ENCODE peak calls at places on chromosome 10, in six cellular contexts. One of them, this sample, is unnamed.

GRCh38 chr10:16436367-16436757 is 448 bp upstream of the PTER start:
- DNase-seq in AG09319: no peak
- DNase-seq in body of pancreas: no peak
- DNase-seq in WTC11: no peak
- DNase-seq in psoas muscle: no peak
- DNase-seq in cardiac fibroblast: no peak
- DNase-seq in this sample: no peak

GRCh38 chr10:77770868-77771175 is 133.2 kb upstream of the KCNMA1 start:
- DNase-seq in AG09319: no peak
- DNase-seq in body of pancreas: no peak
- DNase-seq in WTC11: no peak
- DNase-seq in psoas muscle: no peak
- DNase-seq in cardiac fibroblast: no peak
- DNase-seq in this sample: no peak

GRCh38 chr10:61896854-61897661 is 4.4 kb upstream of the ARID5B start:
- DNase-seq in AG09319: no peak
- DNase-seq in body of pancreas: peak
- DNase-seq in WTC11: peak
- DNase-seq in psoas muscle: peak
- DNase-seq in cardiac fibroblast: peak
- DNase-seq in this sample: no peak

GRCh38 chr10:31146496-31147219 is 115.0 kb upstream of the ZNF438 start:
- DNase-seq in AG09319: no peak
- DNase-seq in body of pancreas: peak
- DNase-seq in WTC11: no peak
- DNase-seq in psoas muscle: peak
- DNase-seq in cardiac fibroblast: peak
- DNase-seq in this sample: no peak

GRCh38 chr10:70974351-70974901 is 86.1 kb upstream of the PCBD1 start:
- DNase-seq in AG09319: no peak
- DNase-seq in body of pancreas: no peak
- DNase-seq in WTC11: no peak
- DNase-seq in psoas muscle: no peak
- DNase-seq in cardiac fibroblast: no peak
- DNase-seq in this sample: no peak

GRCh38 chr10:43377393-43377883 is 6.0 kb downstream of the FXYD4 start:
- DNase-seq in AG09319: no peak
- DNase-seq in body of pancreas: no peak
- DNase-seq in WTC11: peak
- DNase-seq in psoas muscle: no peak
- DNase-seq in cardiac fibroblast: no peak
- DNase-seq in this sample: no peak

GRCh38 chr10:108597031-108597430 is 1326.3 kb downstream of the XPNPEP1 start:
- DNase-seq in AG09319: no peak
- DNase-seq in body of pancreas: no peak
- DNase-seq in WTC11: no peak
- DNase-seq in psoas muscle: no peak
- DNase-seq in cardiac fibroblast: no peak
- DNase-seq in this sample: no peak

GRCh38 chr10:133257489-133258065 is 19.1 kb downstream of the ADAM8 start:
- DNase-seq in AG09319: no peak
- DNase-seq in body of pancreas: peak
- DNase-seq in WTC11: peak
- DNase-seq in psoas muscle: peak
- DNase-seq in cardiac fibroblast: peak
- DNase-seq in this sample: no peak

GRCh38 chr10:98096316-98096715 is 38.1 kb upstream of the R3HCC1L start:
- DNase-seq in AG09319: no peak
- DNase-seq in body of pancreas: no peak
- DNase-seq in WTC11: no peak
- DNase-seq in psoas muscle: no peak
- DNase-seq in cardiac fibroblast: no peak
- DNase-seq in this sample: no peak

GRCh38 chr10:45106257-45106856 is 105.6 kb downstream of the ZNF22 start:
- DNase-seq in AG09319: no peak
- DNase-seq in body of pancreas: no peak
- DNase-seq in WTC11: no peak
- DNase-seq in psoas muscle: no peak
- DNase-seq in cardiac fibroblast: no peak
- DNase-seq in this sample: no peak

GRCh38 chr10:27744478-27745379 is 890 bp downstream of the MKX start:
- DNase-seq in AG09319: peak
- DNase-seq in body of pancreas: peak
- DNase-seq in WTC11: peak
- DNase-seq in psoas muscle: peak
- DNase-seq in cardiac fibroblast: peak
- DNase-seq in this sample: no peak

GRCh38 chr10:33489606-33490176 is 155.2 kb upstream of the NRP1 start:
- DNase-seq in AG09319: peak
- DNase-seq in body of pancreas: no peak
- DNase-seq in WTC11: no peak
- DNase-seq in psoas muscle: no peak
- DNase-seq in cardiac fibroblast: no peak
- DNase-seq in this sample: no peak

GRCh38 chr10:45407542-45407941 is 33.5 kb downstream of the ALOX5 start:
- DNase-seq in AG09319: no peak
- DNase-seq in body of pancreas: no peak
- DNase-seq in WTC11: no peak
- DNase-seq in psoas muscle: no peak
- DNase-seq in cardiac fibroblast: no peak
- DNase-seq in this sample: no peak

GRCh38 chr10:102139281-102140110 is 6.7 kb downstream of the PPRC1 start:
- DNase-seq in AG09319: no peak
- DNase-seq in body of pancreas: no peak
- DNase-seq in WTC11: no peak
- DNase-seq in psoas muscle: no peak
- DNase-seq in cardiac fibroblast: no peak
- DNase-seq in this sample: no peak

GRCh38 chr10:86795353-86795752 is 38.9 kb downstream of the BMPR1A start:
- DNase-seq in AG09319: no peak
- DNase-seq in body of pancreas: no peak
- DNase-seq in WTC11: no peak
- DNase-seq in psoas muscle: no peak
- DNase-seq in cardiac fibroblast: peak
- DNase-seq in this sample: peak

GRCh38 chr10:124025638-124026336 is 67.6 kb downstream of the CHST15 start:
- DNase-seq in AG09319: no peak
- DNase-seq in body of pancreas: no peak
- DNase-seq in WTC11: no peak
- DNase-seq in psoas muscle: no peak
- DNase-seq in cardiac fibroblast: peak
- DNase-seq in this sample: no peak

GRCh38 chr10:4652111-4653010 is 173.6 kb upstream of the AKR1E2 start:
- DNase-seq in AG09319: no peak
- DNase-seq in body of pancreas: no peak
- DNase-seq in WTC11: no peak
- DNase-seq in psoas muscle: no peak
- DNase-seq in cardiac fibroblast: no peak
- DNase-seq in this sample: no peak

GRCh38 chr10:116636976-116637375 is 16.2 kb downstream of the PNLIPRP2 start:
- DNase-seq in AG09319: no peak
- DNase-seq in body of pancreas: no peak
- DNase-seq in WTC11: no peak
- DNase-seq in psoas muscle: no peak
- DNase-seq in cardiac fibroblast: no peak
- DNase-seq in this sample: no peak

GRCh38 chr10:125020386-125020785 is 78.5 kb downstream of the ZRANB1 start:
- DNase-seq in AG09319: no peak
- DNase-seq in body of pancreas: no peak
- DNase-seq in WTC11: no peak
- DNase-seq in psoas muscle: peak
- DNase-seq in cardiac fibroblast: no peak
- DNase-seq in this sample: no peak

GRCh38 chr10:21499910-21500577 is 25.4 kb downstream of the SKIDA1 start:
- DNase-seq in AG09319: no peak
- DNase-seq in body of pancreas: no peak
- DNase-seq in WTC11: peak
- DNase-seq in psoas muscle: peak
- DNase-seq in cardiac fibroblast: peak
- DNase-seq in this sample: no peak

GRCh38 chr10:35843524-35844171 is 201.6 kb upstream of the FZD8 start:
- DNase-seq in AG09319: no peak
- DNase-seq in body of pancreas: no peak
- DNase-seq in WTC11: peak
- DNase-seq in psoas muscle: peak
- DNase-seq in cardiac fibroblast: peak
- DNase-seq in this sample: no peak

GRCh38 chr10:127133672-127134500 is 62.5 kb downstream of the INSYN2A start:
- DNase-seq in AG09319: no peak
- DNase-seq in body of pancreas: no peak
- DNase-seq in WTC11: no peak
- DNase-seq in psoas muscle: no peak
- DNase-seq in cardiac fibroblast: no peak
- DNase-seq in this sample: no peak

GRCh38 chr10:132891994-132892393 is 50.4 kb downstream of the CFAP46 start:
- DNase-seq in AG09319: no peak
- DNase-seq in body of pancreas: no peak
- DNase-seq in WTC11: no peak
- DNase-seq in psoas muscle: peak
- DNase-seq in cardiac fibroblast: peak
- DNase-seq in this sample: no peak

GRCh38 chr10:14142631-14143270 is 188.0 kb downstream of the FRMD4A start:
- DNase-seq in AG09319: no peak
- DNase-seq in body of pancreas: no peak
- DNase-seq in WTC11: no peak
- DNase-seq in psoas muscle: no peak
- DNase-seq in cardiac fibroblast: no peak
- DNase-seq in this sample: no peak

GRCh38 chr10:123301077-123301875 is 147.1 kb downstream of the BUB3 start:
- DNase-seq in AG09319: no peak
- DNase-seq in body of pancreas: peak
- DNase-seq in WTC11: peak
- DNase-seq in psoas muscle: no peak
- DNase-seq in cardiac fibroblast: peak
- DNase-seq in this sample: no peak

DNA sequence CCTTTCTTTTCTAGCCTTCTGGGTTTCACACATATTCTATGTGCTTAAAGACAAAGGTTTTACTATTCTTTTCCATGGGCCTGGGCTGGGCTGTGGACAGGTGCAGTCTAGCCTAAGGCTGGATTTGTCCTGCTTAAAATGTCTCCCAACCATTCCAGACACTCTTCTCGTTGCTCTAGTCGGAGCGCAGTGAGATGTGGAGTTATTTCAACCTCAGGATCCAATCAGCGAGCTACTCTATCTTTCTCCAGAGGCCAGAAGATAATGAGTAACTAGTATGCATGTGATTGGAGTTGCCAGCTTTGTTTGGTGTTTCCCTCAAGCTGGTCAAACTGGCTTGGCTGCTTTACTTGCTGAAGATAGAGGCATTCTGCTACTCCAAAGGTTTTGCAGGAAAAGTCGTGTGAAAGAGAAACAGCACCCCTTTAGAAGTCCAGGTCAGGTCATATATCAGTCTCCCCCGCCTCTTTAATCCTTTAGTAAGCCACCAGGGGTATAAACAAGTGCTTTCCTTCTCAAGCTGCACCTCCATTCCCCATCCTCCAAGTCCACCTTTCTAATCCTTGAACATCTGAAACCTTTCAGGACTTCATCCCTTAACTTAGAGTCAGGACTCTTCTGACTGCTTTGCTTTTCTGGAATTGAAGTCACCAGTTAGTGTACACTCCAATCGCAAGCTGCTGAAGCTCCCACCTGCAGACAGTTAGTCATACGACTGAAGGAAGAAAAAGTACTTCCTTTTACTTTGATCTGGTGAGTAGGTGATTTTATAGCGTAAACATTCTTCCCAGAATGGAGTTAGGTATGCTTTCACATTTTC is 78.8 kb downstream of the DNMBP start:
- DNase-seq in AG09319: no peak
- DNase-seq in body of pancreas: peak
- DNase-seq in WTC11: peak
- DNase-seq in psoas muscle: no peak
- DNase-seq in cardiac fibroblast: no peak
- DNase-seq in this sample: no peak
- TF ChIP-seq CTCF in AG09319: no peak
- TF ChIP-seq CTCF in body of pancreas: peak
- TF ChIP-seq CTCF in WTC11: no peak
- TF ChIP-seq CTCF in psoas muscle: no peak
- TF ChIP-seq CTCF in cardiac fibroblast: no peak
- TF ChIP-seq CTCF in this sample: no peak

DNA sequence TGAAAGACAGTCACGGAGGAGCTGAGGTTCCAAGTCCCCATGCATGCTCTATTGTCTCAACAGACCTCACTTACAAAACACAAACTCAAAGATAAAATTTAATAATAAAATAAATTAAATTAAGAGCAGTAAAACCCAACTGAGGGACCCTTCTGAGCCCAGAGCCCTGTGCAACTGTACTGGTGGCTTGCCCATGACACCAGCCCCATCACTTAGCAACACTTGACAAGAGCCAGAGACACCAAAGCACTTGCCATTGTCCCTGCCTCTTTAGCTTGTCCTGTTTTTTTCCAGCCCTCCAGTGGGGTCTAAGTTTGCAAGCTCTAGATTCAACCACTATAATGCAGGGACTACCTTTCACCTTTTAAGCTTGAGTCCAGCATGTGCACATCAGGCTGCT is 117.9 kb downstream of the JCAD start:
- DNase-seq in AG09319: no peak
- DNase-seq in body of pancreas: no peak
- DNase-seq in WTC11: no peak
- DNase-seq in psoas muscle: no peak
- DNase-seq in cardiac fibroblast: no peak
- DNase-seq in this sample: no peak
- TF ChIP-seq CTCF in AG09319: no peak
- TF ChIP-seq CTCF in body of pancreas: no peak
- TF ChIP-seq CTCF in WTC11: no peak
- TF ChIP-seq CTCF in psoas muscle: no peak
- TF ChIP-seq CTCF in cardiac fibroblast: no peak
- TF ChIP-seq CTCF in this sample: no peak

GRCh38 chr10:25026463-25026862 is 10.1 kb downstream of the THNSL1 start:
- DNase-seq in AG09319: no peak
- DNase-seq in body of pancreas: no peak
- DNase-seq in WTC11: no peak
- DNase-seq in psoas muscle: no peak
- DNase-seq in cardiac fibroblast: peak
- DNase-seq in this sample: no peak
- TF ChIP-seq CTCF in AG09319: no peak
- TF ChIP-seq CTCF in body of pancreas: peak
- TF ChIP-seq CTCF in WTC11: no peak
- TF ChIP-seq CTCF in psoas muscle: peak
- TF ChIP-seq CTCF in cardiac fibroblast: peak
- TF ChIP-seq CTCF in this sample: no peak

GRCh38 chr10:131889755-131890154 is 11.1 kb upstream of the PPP2R2D start:
- DNase-seq in AG09319: no peak
- DNase-seq in body of pancreas: no peak
- DNase-seq in WTC11: no peak
- DNase-seq in psoas muscle: no peak
- DNase-seq in cardiac fibroblast: no peak
- DNase-seq in this sample: no peak

GRCh38 chr10:131892817-131893675 is 7.8 kb upstream of the PPP2R2D start:
- DNase-seq in AG09319: no peak
- DNase-seq in body of pancreas: no peak
- DNase-seq in WTC11: no peak
- DNase-seq in psoas muscle: no peak
- DNase-seq in cardiac fibroblast: no peak
- DNase-seq in this sample: no peak

GRCh38 chr10:131890276-131891195 is 10.3 kb upstream of the PPP2R2D start:
- DNase-seq in AG09319: no peak
- DNase-seq in body of pancreas: no peak
- DNase-seq in WTC11: no peak
- DNase-seq in psoas muscle: no peak
- DNase-seq in cardiac fibroblast: no peak
- DNase-seq in this sample: no peak

GRCh38 chr10:131891929-131892816 is 8.6 kb upstream of the PPP2R2D start:
- DNase-seq in AG09319: no peak
- DNase-seq in body of pancreas: no peak
- DNase-seq in WTC11: no peak
- DNase-seq in psoas muscle: no peak
- DNase-seq in cardiac fibroblast: no peak
- DNase-seq in this sample: no peak

GRCh38 chr10:131891196-131891928 is 9.4 kb upstream of the PPP2R2D start:
- DNase-seq in AG09319: no peak
- DNase-seq in body of pancreas: no peak
- DNase-seq in WTC11: peak
- DNase-seq in psoas muscle: no peak
- DNase-seq in cardiac fibroblast: no peak
- DNase-seq in this sample: no peak
- TF ChIP-seq CTCF in AG09319: no peak
- TF ChIP-seq CTCF in body of pancreas: no peak
- TF ChIP-seq CTCF in WTC11: no peak
- TF ChIP-seq CTCF in psoas muscle: no peak
- TF ChIP-seq CTCF in cardiac fibroblast: peak
- TF ChIP-seq CTCF in this sample: peak